ENCODE peak calls at places on chromosome 5, in six cellular contexts. One of them, this sample, is unnamed.
A peak's percentile ranks its signal among the peaks of the same experiment; 100 is the strongest.

GRCh38 chr5:173010021-173010420 is 26.4 kb downstream of the ATP6V0E1 start:
- DNase-seq in fibroblast of the conjunctiva: no peak
- DNase-seq in stimulated activated CD4-positive, alpha-beta T cell treated with anti-CD3 and anti-CD28 coated beads, Interleukin-1b, Interleukin-23, amount 100 ng/mL, for 24 hours: no peak
- DNase-seq in cardiac muscle cell: no peak
- DNase-seq in activated T-cell treated with anti-CD3 and anti-CD28 coated beads for 48 hours: peak; percentile 19
- DNase-seq in keratinocyte: no peak
- DNase-seq in this sample: no peak

GRCh38 chr5:58149345-58149744 is 310.5 kb downstream of the PLK2 start:
- DNase-seq in keratinocyte: no peak
- DNase-seq in cardiac muscle cell: no peak
- DNase-seq in stimulated activated CD4-positive, alpha-beta T cell treated with anti-CD3 and anti-CD28 coated beads, Interleukin-1b, Interleukin-23, amount 100 ng/mL, for 24 hours: no peak
- DNase-seq in fibroblast of the conjunctiva: no peak
- DNase-seq in activated T-cell treated with anti-CD3 and anti-CD28 coated beads for 48 hours: no peak
- DNase-seq in this sample: no peak

GRCh38 chr5:160250226-160250625 is 20.9 kb downstream of the FABP6 start:
- DNase-seq in stimulated activated CD4-positive, alpha-beta T cell treated with anti-CD3 and anti-CD28 coated beads, Interleukin-1b, Interleukin-23, amount 100 ng/mL, for 24 hours: no peak
- DNase-seq in activated T-cell treated with anti-CD3 and anti-CD28 coated beads for 48 hours: no peak
- DNase-seq in keratinocyte: no peak
- DNase-seq in cardiac muscle cell: no peak
- DNase-seq in fibroblast of the conjunctiva: no peak
- DNase-seq in this sample: no peak

GRCh38 chr5:31471916-31472315 is 60.0 kb downstream of the DROSHA start:
- DNase-seq in cardiac muscle cell: no peak
- DNase-seq in fibroblast of the conjunctiva: peak; percentile 13
- DNase-seq in stimulated activated CD4-positive, alpha-beta T cell treated with anti-CD3 and anti-CD28 coated beads, Interleukin-1b, Interleukin-23, amount 100 ng/mL, for 24 hours: no peak
- DNase-seq in activated T-cell treated with anti-CD3 and anti-CD28 coated beads for 48 hours: no peak
- DNase-seq in keratinocyte: no peak
- DNase-seq in this sample: no peak

GRCh38 chr5:98468188-98468869 is 305.1 kb upstream of the RGMB start:
- DNase-seq in keratinocyte: peak; percentile 30
- DNase-seq in fibroblast of the conjunctiva: peak; percentile 81
- DNase-seq in stimulated activated CD4-positive, alpha-beta T cell treated with anti-CD3 and anti-CD28 coated beads, Interleukin-1b, Interleukin-23, amount 100 ng/mL, for 24 hours: no peak
- DNase-seq in activated T-cell treated with anti-CD3 and anti-CD28 coated beads for 48 hours: no peak
- DNase-seq in cardiac muscle cell: peak; percentile 71
- DNase-seq in this sample: no peak

GRCh38 chr5:81140942-81141341 is 92.2 kb upstream of the CKMT2 start:
- DNase-seq in fibroblast of the conjunctiva: peak; percentile 64
- DNase-seq in cardiac muscle cell: peak; percentile 64
- DNase-seq in stimulated activated CD4-positive, alpha-beta T cell treated with anti-CD3 and anti-CD28 coated beads, Interleukin-1b, Interleukin-23, amount 100 ng/mL, for 24 hours: no peak
- DNase-seq in activated T-cell treated with anti-CD3 and anti-CD28 coated beads for 48 hours: no peak
- DNase-seq in keratinocyte: no peak
- DNase-seq in this sample: no peak

GRCh38 chr5:17192191-17192590 is 25.2 kb upstream of the BASP1 start:
- DNase-seq in keratinocyte: no peak
- DNase-seq in cardiac muscle cell: peak; percentile 33
- DNase-seq in fibroblast of the conjunctiva: no peak
- DNase-seq in stimulated activated CD4-positive, alpha-beta T cell treated with anti-CD3 and anti-CD28 coated beads, Interleukin-1b, Interleukin-23, amount 100 ng/mL, for 24 hours: no peak
- DNase-seq in activated T-cell treated with anti-CD3 and anti-CD28 coated beads for 48 hours: no peak
- DNase-seq in this sample: no peak

GRCh38 chr5:155727512-155728145 is 599.3 kb upstream of the SGCD start:
- DNase-seq in keratinocyte: no peak
- DNase-seq in activated T-cell treated with anti-CD3 and anti-CD28 coated beads for 48 hours: no peak
- DNase-seq in stimulated activated CD4-positive, alpha-beta T cell treated with anti-CD3 and anti-CD28 coated beads, Interleukin-1b, Interleukin-23, amount 100 ng/mL, for 24 hours: no peak
- DNase-seq in fibroblast of the conjunctiva: no peak
- DNase-seq in cardiac muscle cell: no peak
- DNase-seq in this sample: peak; percentile 73

GRCh38 chr5:56386046-56386445 is 152.9 kb upstream of the ANKRD55 start:
- DNase-seq in activated T-cell treated with anti-CD3 and anti-CD28 coated beads for 48 hours: no peak
- DNase-seq in keratinocyte: no peak
- DNase-seq in cardiac muscle cell: no peak
- DNase-seq in fibroblast of the conjunctiva: no peak
- DNase-seq in stimulated activated CD4-positive, alpha-beta T cell treated with anti-CD3 and anti-CD28 coated beads, Interleukin-1b, Interleukin-23, amount 100 ng/mL, for 24 hours: no peak
- DNase-seq in this sample: no peak

GRCh38 chr5:117434266-117434665 is 859.6 kb upstream of the SEMA6A start:
- DNase-seq in stimulated activated CD4-positive, alpha-beta T cell treated with anti-CD3 and anti-CD28 coated beads, Interleukin-1b, Interleukin-23, amount 100 ng/mL, for 24 hours: no peak
- DNase-seq in fibroblast of the conjunctiva: no peak
- DNase-seq in activated T-cell treated with anti-CD3 and anti-CD28 coated beads for 48 hours: no peak
- DNase-seq in keratinocyte: no peak
- DNase-seq in cardiac muscle cell: no peak
- DNase-seq in this sample: no peak

GRCh38 chr5:124162782-124163532 is 583.5 kb downstream of the ZNF608 start:
- DNase-seq in keratinocyte: no peak
- DNase-seq in activated T-cell treated with anti-CD3 and anti-CD28 coated beads for 48 hours: no peak
- DNase-seq in cardiac muscle cell: no peak
- DNase-seq in fibroblast of the conjunctiva: no peak
- DNase-seq in stimulated activated CD4-positive, alpha-beta T cell treated with anti-CD3 and anti-CD28 coated beads, Interleukin-1b, Interleukin-23, amount 100 ng/mL, for 24 hours: no peak
- DNase-seq in this sample: no peak

GRCh38 chr5:164562271-164562856 is 1056.9 kb downstream of the MAT2B start:
- DNase-seq in cardiac muscle cell: no peak
- DNase-seq in activated T-cell treated with anti-CD3 and anti-CD28 coated beads for 48 hours: no peak
- DNase-seq in keratinocyte: no peak
- DNase-seq in stimulated activated CD4-positive, alpha-beta T cell treated with anti-CD3 and anti-CD28 coated beads, Interleukin-1b, Interleukin-23, amount 100 ng/mL, for 24 hours: no peak
- DNase-seq in fibroblast of the conjunctiva: no peak
- DNase-seq in this sample: no peak

GRCh38 chr5:40464461-40464860 is 215.3 kb upstream of the PTGER4 start:
- DNase-seq in activated T-cell treated with anti-CD3 and anti-CD28 coated beads for 48 hours: no peak
- DNase-seq in cardiac muscle cell: no peak
- DNase-seq in keratinocyte: no peak
- DNase-seq in fibroblast of the conjunctiva: no peak
- DNase-seq in stimulated activated CD4-positive, alpha-beta T cell treated with anti-CD3 and anti-CD28 coated beads, Interleukin-1b, Interleukin-23, amount 100 ng/mL, for 24 hours: no peak
- DNase-seq in this sample: no peak

GRCh38 chr5:176772271-176773210 is 37.8 kb upstream of the UNC5A start:
- DNase-seq in stimulated activated CD4-positive, alpha-beta T cell treated with anti-CD3 and anti-CD28 coated beads, Interleukin-1b, Interleukin-23, amount 100 ng/mL, for 24 hours: no peak
- DNase-seq in keratinocyte: no peak
- DNase-seq in cardiac muscle cell: no peak
- DNase-seq in fibroblast of the conjunctiva: no peak
- DNase-seq in activated T-cell treated with anti-CD3 and anti-CD28 coated beads for 48 hours: no peak
- DNase-seq in this sample: no peak

GRCh38 chr5:136699661-136700060 is 334.3 kb upstream of the TRPC7 start:
- DNase-seq in activated T-cell treated with anti-CD3 and anti-CD28 coated beads for 48 hours: no peak
- DNase-seq in cardiac muscle cell: no peak
- DNase-seq in fibroblast of the conjunctiva: no peak
- DNase-seq in stimulated activated CD4-positive, alpha-beta T cell treated with anti-CD3 and anti-CD28 coated beads, Interleukin-1b, Interleukin-23, amount 100 ng/mL, for 24 hours: no peak
- DNase-seq in keratinocyte: no peak
- DNase-seq in this sample: no peak

GRCh38 chr5:103119067-103119764 is 722 bp downstream of the GIN1 start:
- DNase-seq in cardiac muscle cell: no peak
- DNase-seq in fibroblast of the conjunctiva: no peak
- DNase-seq in activated T-cell treated with anti-CD3 and anti-CD28 coated beads for 48 hours: no peak
- DNase-seq in keratinocyte: no peak
- DNase-seq in stimulated activated CD4-positive, alpha-beta T cell treated with anti-CD3 and anti-CD28 coated beads, Interleukin-1b, Interleukin-23, amount 100 ng/mL, for 24 hours: no peak
- DNase-seq in this sample: no peak

GRCh38 chr5:59842999-59843398 is 50.5 kb downstream of the PDE4D start:
- DNase-seq in activated T-cell treated with anti-CD3 and anti-CD28 coated beads for 48 hours: no peak
- DNase-seq in keratinocyte: no peak
- DNase-seq in fibroblast of the conjunctiva: no peak
- DNase-seq in stimulated activated CD4-positive, alpha-beta T cell treated with anti-CD3 and anti-CD28 coated beads, Interleukin-1b, Interleukin-23, amount 100 ng/mL, for 24 hours: no peak
- DNase-seq in cardiac muscle cell: peak; percentile 25
- DNase-seq in this sample: no peak

GRCh38 chr5:139226131-139226530 is 28.0 kb upstream of the SIL1 start:
- DNase-seq in fibroblast of the conjunctiva: no peak
- DNase-seq in stimulated activated CD4-positive, alpha-beta T cell treated with anti-CD3 and anti-CD28 coated beads, Interleukin-1b, Interleukin-23, amount 100 ng/mL, for 24 hours: no peak
- DNase-seq in cardiac muscle cell: no peak
- DNase-seq in activated T-cell treated with anti-CD3 and anti-CD28 coated beads for 48 hours: no peak
- DNase-seq in keratinocyte: no peak
- DNase-seq in this sample: no peak

GRCh38 chr5:124651663-124652513 is 94.6 kb downstream of the ZNF608 start:
- DNase-seq in keratinocyte: no peak
- DNase-seq in fibroblast of the conjunctiva: peak; percentile 64
- DNase-seq in activated T-cell treated with anti-CD3 and anti-CD28 coated beads for 48 hours: peak; percentile 29
- DNase-seq in cardiac muscle cell: peak; percentile 88
- DNase-seq in stimulated activated CD4-positive, alpha-beta T cell treated with anti-CD3 and anti-CD28 coated beads, Interleukin-1b, Interleukin-23, amount 100 ng/mL, for 24 hours: peak; percentile 1
- DNase-seq in this sample: peak; percentile 92

GRCh38 chr5:1348986-1349245 is 4.0 kb upstream of the CLPTM1L start:
- DNase-seq in stimulated activated CD4-positive, alpha-beta T cell treated with anti-CD3 and anti-CD28 coated beads, Interleukin-1b, Interleukin-23, amount 100 ng/mL, for 24 hours: no peak
- DNase-seq in activated T-cell treated with anti-CD3 and anti-CD28 coated beads for 48 hours: no peak
- DNase-seq in cardiac muscle cell: no peak
- DNase-seq in keratinocyte: no peak
- DNase-seq in fibroblast of the conjunctiva: no peak
- DNase-seq in this sample: no peak

GRCh38 chr5:29382735-29383280 is 1810.7 kb upstream of the CDH6 start:
- DNase-seq in cardiac muscle cell: no peak
- DNase-seq in fibroblast of the conjunctiva: no peak
- DNase-seq in activated T-cell treated with anti-CD3 and anti-CD28 coated beads for 48 hours: no peak
- DNase-seq in stimulated activated CD4-positive, alpha-beta T cell treated with anti-CD3 and anti-CD28 coated beads, Interleukin-1b, Interleukin-23, amount 100 ng/mL, for 24 hours: no peak
- DNase-seq in keratinocyte: no peak
- DNase-seq in this sample: no peak

GRCh38 chr5:148268556-148268955 is at the start of gene SPINK13:
- DNase-seq in stimulated activated CD4-positive, alpha-beta T cell treated with anti-CD3 and anti-CD28 coated beads, Interleukin-1b, Interleukin-23, amount 100 ng/mL, for 24 hours: no peak
- DNase-seq in cardiac muscle cell: peak; percentile 75
- DNase-seq in fibroblast of the conjunctiva: peak; percentile 0
- DNase-seq in activated T-cell treated with anti-CD3 and anti-CD28 coated beads for 48 hours: no peak
- DNase-seq in keratinocyte: no peak
- DNase-seq in this sample: no peak

GRCh38 chr5:40410939-40411635 is 268.6 kb upstream of the PTGER4 start:
- DNase-seq in stimulated activated CD4-positive, alpha-beta T cell treated with anti-CD3 and anti-CD28 coated beads, Interleukin-1b, Interleukin-23, amount 100 ng/mL, for 24 hours: no peak
- DNase-seq in cardiac muscle cell: peak; percentile 84
- DNase-seq in fibroblast of the conjunctiva: no peak
- DNase-seq in keratinocyte: peak; percentile 85
- DNase-seq in activated T-cell treated with anti-CD3 and anti-CD28 coated beads for 48 hours: no peak
- DNase-seq in this sample: no peak

GRCh38 chr5:112479418-112479817 is 60.3 kb upstream of the EPB41L4A start:
- DNase-seq in activated T-cell treated with anti-CD3 and anti-CD28 coated beads for 48 hours: no peak
- DNase-seq in fibroblast of the conjunctiva: no peak
- DNase-seq in cardiac muscle cell: peak; percentile 49
- DNase-seq in stimulated activated CD4-positive, alpha-beta T cell treated with anti-CD3 and anti-CD28 coated beads, Interleukin-1b, Interleukin-23, amount 100 ng/mL, for 24 hours: no peak
- DNase-seq in keratinocyte: peak; percentile 38
- DNase-seq in this sample: no peak

GRCh38 chr5:16666861-16667481 is 50.2 kb upstream of the RETREG1 start:
- DNase-seq in activated T-cell treated with anti-CD3 and anti-CD28 coated beads for 48 hours: no peak
- DNase-seq in cardiac muscle cell: peak; percentile 71
- DNase-seq in stimulated activated CD4-positive, alpha-beta T cell treated with anti-CD3 and anti-CD28 coated beads, Interleukin-1b, Interleukin-23, amount 100 ng/mL, for 24 hours: no peak
- DNase-seq in fibroblast of the conjunctiva: no peak
- DNase-seq in keratinocyte: no peak
- DNase-seq in this sample: peak; percentile 77

GRCh38 chr5:59034498-59035186 is 451.8 kb downstream of the RAB3C start:
- DNase-seq in activated T-cell treated with anti-CD3 and anti-CD28 coated beads for 48 hours: no peak
- DNase-seq in keratinocyte: no peak
- DNase-seq in cardiac muscle cell: peak; percentile 81
- DNase-seq in stimulated activated CD4-positive, alpha-beta T cell treated with anti-CD3 and anti-CD28 coated beads, Interleukin-1b, Interleukin-23, amount 100 ng/mL, for 24 hours: no peak
- DNase-seq in fibroblast of the conjunctiva: peak; percentile 69
- DNase-seq in this sample: no peak

GRCh38 chr5:158599132-158599531 is 500.6 kb downstream of the EBF1 start:
- DNase-seq in keratinocyte: no peak
- DNase-seq in fibroblast of the conjunctiva: no peak
- DNase-seq in cardiac muscle cell: peak; percentile 50
- DNase-seq in stimulated activated CD4-positive, alpha-beta T cell treated with anti-CD3 and anti-CD28 coated beads, Interleukin-1b, Interleukin-23, amount 100 ng/mL, for 24 hours: no peak
- DNase-seq in activated T-cell treated with anti-CD3 and anti-CD28 coated beads for 48 hours: no peak
- DNase-seq in this sample: no peak

GRCh38 chr5:132678735-132679134 is 4.9 kb downstream of the IL4 start:
- DNase-seq in stimulated activated CD4-positive, alpha-beta T cell treated with anti-CD3 and anti-CD28 coated beads, Interleukin-1b, Interleukin-23, amount 100 ng/mL, for 24 hours: no peak
- DNase-seq in cardiac muscle cell: no peak
- DNase-seq in keratinocyte: no peak
- DNase-seq in activated T-cell treated with anti-CD3 and anti-CD28 coated beads for 48 hours: no peak
- DNase-seq in fibroblast of the conjunctiva: no peak
- DNase-seq in this sample: no peak

GRCh38 chr5:141882594-141883183 is 4.5 kb upstream of the PCDH1 start:
- DNase-seq in stimulated activated CD4-positive, alpha-beta T cell treated with anti-CD3 and anti-CD28 coated beads, Interleukin-1b, Interleukin-23, amount 100 ng/mL, for 24 hours: no peak
- DNase-seq in keratinocyte: no peak
- DNase-seq in cardiac muscle cell: no peak
- DNase-seq in fibroblast of the conjunctiva: no peak
- DNase-seq in activated T-cell treated with anti-CD3 and anti-CD28 coated beads for 48 hours: no peak
- DNase-seq in this sample: no peak

GRCh38 chr5:60185230-60186104 is 291.9 kb upstream of the PDE4D start:
- DNase-seq in cardiac muscle cell: no peak
- DNase-seq in stimulated activated CD4-positive, alpha-beta T cell treated with anti-CD3 and anti-CD28 coated beads, Interleukin-1b, Interleukin-23, amount 100 ng/mL, for 24 hours: no peak
- DNase-seq in keratinocyte: no peak
- DNase-seq in fibroblast of the conjunctiva: no peak
- DNase-seq in activated T-cell treated with anti-CD3 and anti-CD28 coated beads for 48 hours: no peak
- DNase-seq in this sample: no peak

GRCh38 chr5:166724284-166724683 is 1567.2 kb upstream of the WWC1 start:
- DNase-seq in activated T-cell treated with anti-CD3 and anti-CD28 coated beads for 48 hours: no peak
- DNase-seq in fibroblast of the conjunctiva: no peak
- DNase-seq in keratinocyte: no peak
- DNase-seq in cardiac muscle cell: no peak
- DNase-seq in stimulated activated CD4-positive, alpha-beta T cell treated with anti-CD3 and anti-CD28 coated beads, Interleukin-1b, Interleukin-23, amount 100 ng/mL, for 24 hours: no peak
- DNase-seq in this sample: no peak

GRCh38 chr5:168850683-168851082 is 271.5 kb upstream of the PANK3 start:
- DNase-seq in stimulated activated CD4-positive, alpha-beta T cell treated with anti-CD3 and anti-CD28 coated beads, Interleukin-1b, Interleukin-23, amount 100 ng/mL, for 24 hours: no peak
- DNase-seq in fibroblast of the conjunctiva: no peak
- DNase-seq in keratinocyte: no peak
- DNase-seq in activated T-cell treated with anti-CD3 and anti-CD28 coated beads for 48 hours: no peak
- DNase-seq in cardiac muscle cell: no peak
- DNase-seq in this sample: no peak